ENCODE peak calls at places on chromosomes 2 and 18, in ten cellular contexts. K is brain microvascular endothelial cell, G is astrocyte of the spinal cord, Z is A549, W is WTC11, A is upper lobe of left lung, C is body of pancreas, I is IMR-90, T is foreskin fibroblast, M is nephron progenitor cell. D is an unnamed sample.

GRCh38 chr18:48229445-48230052 is 179.6 kb downstream of the ZBTB7C start:
- DNase-seq in T (no peak), K (no peak), G (no peak), Z (no peak), A (peak), I (no peak), M (peak), W (peak), C (peak), D (no peak)

GRCh38 chr2:179422037-179422643 is 157.5 kb upstream of the SESTD1 start:
- DNase-seq in I (peak), M (peak), K (peak), G (peak), A (no peak), W (peak), T (peak), C (peak), Z (peak), D (peak)

GRCh38 chr18:68507781-68508180 is 207.1 kb downstream of the TMX3 start:
- DNase-seq in K (no peak), I (peak), T (no peak), C (no peak), W (no peak), A (no peak), Z (no peak), G (peak), M (no peak), D (no peak)

GRCh38 chr2:76958749-76959148 is 563.4 kb downstream of the LRRTM4 start:
- DNase-seq in A (no peak), K (no peak), W (peak), C (no peak), G (peak), Z (no peak), T (no peak), M (peak), I (no peak), D (no peak)

GRCh38 chr2:174009488-174010223 is 44.5 kb upstream of the SP3 start:
- DNase-seq in I (peak), G (peak), K (no peak), W (no peak), M (no peak), T (peak), A (no peak), C (no peak), Z (no peak), D (no peak)

GRCh38 chr2:148680462-148680861 is 35.9 kb downstream of the EPC2 start:
- DNase-seq in K (no peak), G (peak), I (peak), Z (no peak), C (no peak), A (no peak), W (no peak), T (no peak), M (no peak), D (no peak)

GRCh38 chr2:47653909-47654789 is 128.8 kb upstream of the MSH6 start:
- DNase-seq in M (peak), I (peak), A (no peak), G (no peak), K (peak), C (peak), Z (no peak), T (no peak), W (peak), D (no peak)

GRCh38 chr2:208406474-208407451 is at the start of gene PTH2R:
- DNase-seq in Z (no peak), M (peak), K (no peak), C (peak), W (peak), I (no peak), T (no peak), A (peak), G (no peak), D (no peak)

GRCh38 chr18:55247032-55247431 is 287.8 kb upstream of the CCDC68 start:
- DNase-seq in Z (no peak), T (no peak), A (no peak), C (no peak), W (no peak), K (no peak), G (peak), M (no peak), I (no peak), D (no peak)

GRCh38 chr18:7808992-7809391 is 241.9 kb downstream of the PTPRM start:
- DNase-seq in K (no peak), Z (no peak), C (no peak), I (no peak), T (no peak), W (no peak), G (no peak), A (no peak), M (no peak), D (no peak)
- TF ChIP-seq CTCF in K (no peak), Z (no peak), C (no peak), I (no peak), T (no peak), W (no peak), G (no peak), A (no peak), M (no peak), D (no peak)

DNA sequence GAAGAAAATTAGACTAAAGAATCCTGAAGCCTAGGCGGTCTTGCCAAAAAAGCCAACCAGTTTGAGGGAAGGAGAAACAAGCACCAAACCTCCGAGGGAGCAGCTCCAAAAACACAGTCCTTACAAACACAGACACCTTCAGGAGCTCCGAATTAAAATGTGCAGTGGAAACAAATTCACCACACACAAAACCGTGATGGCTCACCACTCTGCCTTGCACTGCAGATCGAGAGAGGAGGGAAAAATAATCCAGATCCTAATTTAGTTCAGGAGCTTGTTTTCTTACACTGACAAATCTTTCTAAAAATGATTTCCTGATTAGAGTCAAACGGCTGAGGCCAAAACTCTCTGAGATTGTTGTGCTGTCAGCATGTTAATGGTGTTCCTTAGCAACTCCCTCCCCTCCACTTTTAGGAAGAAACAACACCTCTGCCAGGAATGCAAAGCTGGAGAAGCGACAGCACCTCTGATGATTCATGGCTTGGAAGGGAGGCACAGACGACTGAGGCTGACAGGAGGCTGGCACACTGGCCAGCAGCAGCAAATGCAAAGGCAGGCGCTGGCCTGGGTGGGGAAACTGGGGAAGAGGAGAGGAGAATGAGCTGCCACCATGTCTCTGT is 249.4 kb upstream of the KLHL29 start:
- DNase-seq in I (no peak), A (no peak), Z (no peak), K (no peak), G (no peak), M (peak), C (peak), W (peak), T (no peak), D (no peak)
- TF ChIP-seq CTCF in I (no peak), A (no peak), Z (no peak), K (no peak), G (no peak), M (no peak), C (no peak), W (no peak), T (no peak), D (no peak)

GRCh38 chr2:134397146-134397896 is 143.4 kb downstream of the MGAT5 start:
- DNase-seq in C (no peak), K (no peak), Z (no peak), G (no peak), T (no peak), M (no peak), I (no peak), W (no peak), A (no peak), D (no peak)
- TF ChIP-seq CTCF in C (no peak), K (no peak), Z (no peak), G (no peak), T (no peak), M (no peak), I (no peak), W (no peak), A (no peak), D (no peak)

DNA sequence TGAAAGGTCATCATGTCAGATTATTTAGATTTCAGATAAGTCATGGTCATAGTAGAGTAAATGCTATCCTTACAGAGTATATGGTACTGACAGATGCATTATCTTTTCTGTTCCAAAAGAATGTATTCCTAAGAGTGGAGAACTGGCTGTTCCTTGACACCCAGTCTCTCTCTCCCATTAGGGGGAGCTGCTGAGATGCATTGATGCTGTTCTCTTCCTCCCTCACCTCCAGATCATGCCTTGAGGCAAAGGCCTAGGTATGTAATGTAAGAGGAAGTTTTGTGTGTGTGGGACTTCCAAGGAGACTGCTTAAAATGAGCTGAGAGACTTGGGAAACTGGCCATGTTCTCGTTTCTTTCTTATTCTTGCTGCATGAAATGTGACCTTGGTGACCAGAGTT is 979.5 kb upstream of the CELF4 start:
- DNase-seq in A (no peak), T (no peak), I (no peak), C (no peak), G (no peak), M (peak), K (no peak), Z (no peak), W (peak), D (no peak)
- TF ChIP-seq CTCF in A (no peak), T (no peak), I (no peak), C (no peak), G (no peak), M (peak), K (no peak), Z (no peak), W (no peak), D (no peak)

GRCh38 chr2:85390941-85391669 is 19.1 kb downstream of the CAPG start:
- DNase-seq in M (peak), G (peak), I (peak), T (no peak), W (peak), Z (peak), K (no peak), A (peak), C (peak), D (peak)
- TF ChIP-seq CTCF in M (peak), G (peak), I (peak), T (peak), W (peak), Z (peak), K (peak), A (peak), C (peak), D (no peak)

DNA sequence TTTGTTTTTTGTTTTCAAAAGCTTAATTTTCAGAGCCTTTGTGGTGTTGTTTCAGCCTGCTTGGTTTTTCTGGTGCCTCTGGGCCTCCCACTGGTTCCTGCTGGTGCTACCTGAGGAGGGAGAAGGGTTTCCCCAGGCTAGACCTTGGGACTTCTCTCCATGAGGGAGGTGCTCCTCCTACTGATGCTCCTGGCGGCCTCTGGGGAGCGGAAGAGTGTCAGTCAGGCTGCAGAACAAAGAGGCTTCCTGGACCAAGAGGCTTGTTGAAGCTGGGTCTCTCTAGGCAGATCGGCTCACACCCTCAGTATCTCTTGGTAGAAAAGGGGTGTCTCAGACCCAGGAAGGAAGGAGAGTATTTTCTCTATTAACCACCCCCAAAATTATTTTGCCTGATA is 32.2 kb downstream of the RFX8 start:
- DNase-seq in Z (no peak), T (no peak), C (no peak), K (peak), G (no peak), A (no peak), M (no peak), I (no peak), W (peak), D (no peak)
- TF ChIP-seq CTCF in Z (no peak), T (no peak), C (no peak), K (peak), G (peak), A (no peak), M (no peak), I (no peak), W (no peak), D (no peak)

GRCh38 chr2:80259292-80259691 is 45.3 kb downstream of the LRRTM1 start:
- DNase-seq in C (no peak), I (no peak), A (no peak), K (no peak), M (no peak), W (no peak), Z (no peak), G (no peak), T (no peak), D (no peak)

GRCh38 chr2:80258793-80259192 is 45.8 kb downstream of the LRRTM1 start:
- DNase-seq in Z (no peak), A (no peak), T (no peak), W (no peak), M (no peak), I (no peak), K (no peak), G (no peak), C (no peak), D (no peak)

GRCh38 chr2:80252294-80252986 is 52.1 kb downstream of the LRRTM1 start:
- DNase-seq in G (no peak), M (no peak), I (no peak), C (no peak), W (no peak), T (no peak), A (no peak), K (no peak), Z (no peak), D (no peak)

GRCh38 chr2:80258321-80258720 is 46.2 kb downstream of the LRRTM1 start:
- DNase-seq in W (no peak), C (no peak), T (no peak), M (no peak), G (no peak), Z (no peak), A (no peak), K (no peak), I (no peak), D (no peak)

GRCh38 chr2:80256396-80257167 is 48.0 kb downstream of the LRRTM1 start:
- DNase-seq in K (no peak), A (no peak), Z (no peak), I (peak), T (no peak), M (peak), G (no peak), C (no peak), W (peak), D (no peak)
- TF ChIP-seq CTCF in K (peak), A (no peak), Z (no peak), I (peak), T (peak), M (peak), G (no peak), C (no peak), W (no peak), D (no peak)

GRCh38 chr2:120867290-120868231 is 131.9 kb downstream of the GLI2 start:
- DNase-seq in I (peak), G (peak), K (peak), W (peak), A (peak), M (peak), T (peak), C (peak), Z (peak), D (no peak)
- TF ChIP-seq CTCF in I (peak), G (no peak), K (no peak), W (no peak), A (no peak), M (no peak), T (no peak), C (no peak), Z (no peak), D (no peak)